ENCODE peak calls at places on chromosomes 13 and 19, in five cellular contexts. X is hepatocyte, E is uterus, W is PC-3, J is breast epithelium. O is an unnamed sample.

GRCh38 chr19:19223636-19224035 is 11.9 kb downstream of the NCAN start:
- DNase-seq in E (no peak), X (no peak), W (no peak), J (no peak), O (no peak)

GRCh38 chr19:10009269-10009665 is 1.0 kb downstream of the COL5A3 start:
- DNase-seq in E (peak), W (peak), X (peak), J (peak), O (no peak)

GRCh38 chr13:77876176-77876575 is 42.5 kb downstream of the EDNRB start:
- DNase-seq in X (peak), W (no peak), E (no peak), J (no peak), O (no peak)

GRCh38 chr13:100100115-100100879 is 11.4 kb downstream of the PCCA start:
- DNase-seq in J (peak), X (peak), W (peak), E (no peak), O (peak)

GRCh38 chr13:90447735-90448103 is 899.8 kb upstream of the MIR17HG start:
- DNase-seq in W (peak), E (no peak), X (no peak), J (no peak), O (peak)

GRCh38 chr13:112905990-112906641 is 62.9 kb upstream of the MCF2L start:
- DNase-seq in E (no peak), W (peak), X (peak), J (peak), O (peak)

GRCh38 chr13:40787062-40787461 is 2.3 kb upstream of the SLC25A15 start:
- DNase-seq in J (no peak), E (no peak), X (no peak), W (no peak), O (no peak)

GRCh38 chr13:20547479-20547908 is 19.5 kb upstream of the IFT88 start:
- DNase-seq in W (no peak), J (no peak), X (peak), E (no peak), O (no peak)

GRCh38 chr13:75514080-75515040 is 23.3 kb downstream of the COMMD6 start:
- DNase-seq in W (no peak), X (no peak), E (no peak), J (no peak), O (no peak)

DNA sequence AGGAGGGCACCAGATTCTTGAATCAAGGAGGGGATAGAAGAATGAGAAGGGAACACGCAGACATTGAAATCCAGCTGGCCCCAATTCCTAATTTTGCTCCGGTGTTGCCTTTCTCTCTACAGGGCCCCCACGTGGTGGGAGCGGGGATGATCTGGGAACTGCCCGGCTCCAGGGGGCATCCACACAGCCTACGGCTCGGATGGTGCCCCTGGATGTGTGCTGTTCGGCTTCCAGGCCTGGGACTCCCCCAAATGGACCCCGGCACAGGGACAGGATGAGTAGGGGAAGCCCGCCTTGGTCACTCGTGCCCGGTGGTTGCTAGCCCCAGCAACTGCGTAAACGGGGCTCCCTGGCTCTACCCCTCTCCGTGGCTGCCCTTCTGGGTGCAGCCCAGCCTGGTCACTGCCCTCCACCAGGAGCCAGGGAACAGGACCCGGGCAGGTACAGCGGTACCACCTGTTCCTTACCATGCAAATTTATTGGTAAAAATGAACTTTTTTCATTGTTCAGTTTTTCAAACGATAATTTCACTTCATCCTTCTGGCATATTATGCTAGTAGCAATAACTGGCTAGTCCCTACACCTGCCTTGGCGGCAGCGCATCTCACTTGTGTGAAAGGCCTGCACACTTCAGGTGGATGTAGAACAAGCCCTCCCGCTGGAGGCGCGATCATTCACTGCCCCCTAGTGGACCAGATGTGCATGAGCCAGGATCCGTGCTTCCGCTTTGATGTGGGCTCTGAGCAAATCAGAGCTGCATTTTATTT is 111.6 kb downstream of the TEX26 start:
- DNase-seq in W (peak), J (peak), X (peak), E (peak), O (peak)
- H3K4me3 ChIP-seq in W (no peak), J (no peak), X (no peak), E (no peak), O (no peak)

DNA sequence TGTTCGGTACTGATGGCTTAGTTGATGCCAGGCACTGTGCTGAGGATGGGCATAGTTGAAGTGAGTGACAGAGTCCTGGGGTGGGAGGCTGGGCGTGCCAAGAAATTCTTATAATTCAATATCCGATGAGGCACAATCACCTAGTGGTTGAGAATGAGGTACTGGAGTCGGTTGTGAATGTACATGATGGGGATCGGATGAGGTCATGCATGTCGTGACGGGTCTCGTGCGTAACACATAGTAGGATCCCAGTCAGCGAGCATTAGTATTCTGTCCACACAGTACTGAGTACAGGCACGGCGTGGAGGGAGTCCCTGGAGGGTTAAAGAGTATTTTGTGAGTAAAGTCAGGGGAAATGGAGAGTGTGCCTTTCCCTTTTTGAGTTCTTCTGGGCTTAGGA is 2.8 kb downstream of the SAFB start:
- DNase-seq in J (no peak), W (no peak), E (no peak), X (no peak), O (peak)
- H3K4me3 ChIP-seq in J (peak), W (peak), E (no peak), X (no peak), O (peak)

DNA sequence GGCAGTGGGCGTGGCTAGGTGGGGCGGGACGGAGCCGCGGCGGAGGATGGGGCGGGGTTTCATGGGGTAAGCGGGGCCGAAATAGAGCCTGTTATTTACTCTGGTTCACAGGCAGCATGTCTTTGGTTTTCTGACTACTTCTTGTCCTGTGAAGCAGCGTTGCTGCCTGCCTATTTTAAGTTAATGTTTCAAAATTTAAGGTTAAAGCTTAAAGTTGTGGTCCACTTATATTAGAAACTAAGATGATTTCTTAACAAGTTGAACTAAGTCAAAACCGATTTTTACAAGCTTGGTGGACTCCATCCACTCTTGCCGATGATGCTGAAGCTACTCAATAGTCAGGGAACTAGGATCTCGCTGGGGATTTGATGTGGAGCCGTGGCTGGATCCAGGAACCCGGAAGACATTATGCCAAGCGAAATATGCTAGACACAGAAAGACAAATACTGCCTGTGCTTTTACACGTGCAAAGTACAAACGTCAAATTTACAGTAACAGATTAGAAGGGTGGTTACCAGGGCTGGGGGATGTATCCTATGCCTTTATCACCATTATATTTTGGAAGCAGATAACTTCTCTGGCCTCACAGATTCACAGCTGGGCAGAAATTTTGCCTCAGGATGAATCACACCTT is 456 bp upstream of the ZNF616 start:
- DNase-seq in E (no peak), W (no peak), X (no peak), J (no peak), O (no peak)
- H3K4me3 ChIP-seq in E (peak), W (peak), X (no peak), J (peak), O (no peak)

GRCh38 chr19:2084993-2085720 is 11.0 kb downstream of the MOB3A start:
- DNase-seq in E (no peak), W (peak), J (peak), X (no peak), O (peak)
- H3K4me3 ChIP-seq in E (no peak), W (no peak), J (peak), X (no peak), O (no peak)

GRCh38 chr13:51728275-51728673 is 75.7 kb downstream of the DHRS12 start:
- DNase-seq in J (no peak), E (no peak), X (no peak), W (no peak), O (no peak)

GRCh38 chr13:51727634-51728274 is 76.2 kb downstream of the DHRS12 start:
- DNase-seq in X (no peak), W (no peak), J (no peak), E (no peak), O (no peak)

GRCh38 chr13:51730927-51731326 is 73.0 kb downstream of the DHRS12 start:
- DNase-seq in J (no peak), X (no peak), E (no peak), W (no peak), O (no peak)

GRCh38 chr13:51729853-51730553 is 74.0 kb downstream of the DHRS12 start:
- DNase-seq in W (peak), X (peak), E (peak), J (peak), O (peak)

GRCh38 chr13:51728972-51729371 is 75.0 kb downstream of the DHRS12 start:
- DNase-seq in E (no peak), J (no peak), W (peak), X (no peak), O (peak)
- H3K4me3 ChIP-seq in E (no peak), J (no peak), W (no peak), X (no peak), O (no peak)

DNA sequence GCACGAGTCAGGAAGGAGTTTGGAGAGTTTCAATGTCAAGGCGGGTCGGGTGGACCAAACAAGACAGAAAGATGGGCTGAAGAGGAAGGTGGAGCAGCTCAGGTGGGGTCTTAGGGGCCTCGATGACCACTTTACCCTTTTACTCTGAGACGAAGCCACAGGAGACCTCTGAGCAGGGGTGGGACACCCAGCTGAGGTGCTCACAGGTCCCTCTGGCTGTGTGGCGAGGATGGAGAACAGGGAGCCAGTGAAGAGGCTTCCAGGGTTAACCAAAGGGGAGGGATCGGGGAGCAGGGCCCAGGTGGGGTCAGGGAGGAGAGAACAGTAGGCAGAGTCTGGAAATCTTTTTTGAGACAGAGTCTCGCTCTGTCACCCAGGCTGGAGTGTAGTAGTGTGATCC is 2.0 kb upstream of the CCER2 start:
- DNase-seq in J (no peak), E (no peak), X (no peak), W (no peak), O (no peak)
- H3K4me3 ChIP-seq in J (no peak), E (no peak), X (no peak), W (no peak), O (no peak)